ENCODE peak calls at places on chromosomes 13 and 19, in four cellular contexts. C, B, T and Z are unnamed samples.

GRCh38 chr19:38709671-38710415 is 34.4 kb downstream of the CAPN12 start:
- DNase-seq in T (no peak), B (no peak), C (no peak), Z (no peak)

GRCh38 chr13:74839656-74840055 is 642.3 kb downstream of the TBC1D4 start:
- DNase-seq in T (peak), C (no peak), B (no peak), Z (no peak)

GRCh38 chr13:21344662-21345176 is 114.4 kb downstream of the ZDHHC20 start:
- DNase-seq in B (no peak), C (no peak), T (no peak), Z (no peak)

GRCh38 chr13:60753641-60754040 is 356.6 kb downstream of the TDRD3 start:
- DNase-seq in B (no peak), C (no peak), T (no peak), Z (no peak)

GRCh38 chr13:111850458-111850857 is 216.5 kb upstream of the SOX1 start:
- DNase-seq in T (no peak), B (no peak), C (no peak), Z (no peak)

GRCh38 chr19:15286688-15287355 is 45.5 kb downstream of the BRD4 start:
- DNase-seq in C (no peak), B (no peak), T (no peak), Z (no peak)

GRCh38 chr19:58033741-58034475 is at the start of gene ZSCAN1:
- DNase-seq in C (peak), T (peak), B (peak), Z (peak)

GRCh38 chr13:114017028-114017630 is 43.3 kb upstream of the C13orf46 start:
- DNase-seq in B (peak), C (no peak), T (no peak), Z (no peak)

GRCh38 chr13:67341406-67341805 is 111.3 kb upstream of the PCDH9 start:
- DNase-seq in C (no peak), B (no peak), T (peak), Z (no peak)

GRCh38 chr19:18735324-18735723 is 51.8 kb downstream of the CRTC1 start:
- DNase-seq in T (no peak), B (no peak), C (no peak), Z (no peak)

GRCh38 chr13:40383132-40383531 is 283.3 kb downstream of the FOXO1 start:
- DNase-seq in B (no peak), C (no peak), T (no peak), Z (no peak)

GRCh38 chr19:49506575-49507105 is 5.8 kb upstream of the FCGRT start:
- DNase-seq in T (peak), B (no peak), C (no peak), Z (peak)

GRCh38 chr13:99378985-99379734 is 72.0 kb upstream of the GPR183 start:
- DNase-seq in C (no peak), T (no peak), B (no peak), Z (no peak)

GRCh38 chr19:15926484-15926883 is 7.8 kb downstream of the CYP4F11 start:
- DNase-seq in C (no peak), B (no peak), T (no peak), Z (no peak)

GRCh38 chr13:49112782-49113525 is 107.2 kb upstream of the MLNR start:
- DNase-seq in T (no peak), C (no peak), B (no peak), Z (no peak)

GRCh38 chr13:113029487-113030258 is 60.7 kb downstream of the MCF2L start:
- DNase-seq in T (no peak), B (peak), C (no peak), Z (peak)

GRCh38 chr19:35347171-35347929 is at the start of gene FFAR1:
- DNase-seq in B (no peak), C (no peak), T (no peak), Z (no peak)

GRCh38 chr13:114065141-114065925 is 67.1 kb downstream of the RASA3 start:
- DNase-seq in C (peak), T (peak), B (peak), Z (peak)

GRCh38 chr13:50085063-50085462 is 69.8 kb downstream of the KCNRG start:
- DNase-seq in T (peak), C (no peak), B (no peak), Z (peak)

GRCh38 chr13:75871059-75871458 is 234.9 kb downstream of the LMO7 start:
- DNase-seq in T (no peak), B (no peak), C (no peak), Z (no peak)

GRCh38 chr13:75452564-75452963 is 29.4 kb downstream of the TBC1D4 start:
- DNase-seq in B (no peak), T (peak), C (no peak), Z (no peak)

GRCh38 chr13:87999791-88000190 is 328.6 kb downstream of the SLITRK5 start:
- DNase-seq in C (no peak), T (no peak), B (no peak), Z (no peak)

GRCh38 chr13:43516401-43516826 is 270.4 kb downstream of the ENOX1 start:
- DNase-seq in C (peak), B (no peak), T (no peak), Z (no peak)

GRCh38 chr19:7533925-7534480 is 1.5 kb upstream of the PNPLA6 start:
- DNase-seq in B (peak), C (peak), T (peak), Z (peak)

GRCh38 chr13:65461590-65461989 is 1768.5 kb downstream of the PCDH9 start:
- DNase-seq in T (no peak), C (no peak), B (no peak), Z (peak)

GRCh38 chr13:26708007-26708297 is 52.6 kb downstream of the GPR12 start:
- DNase-seq in T (no peak), B (no peak), C (no peak), Z (no peak)
- TF ChIP-seq CTCF in T (no peak), B (no peak), C (no peak), Z (no peak)

GRCh38 chr13:51729853-51730553 is 74.0 kb downstream of the DHRS12 start:
- DNase-seq in B (no peak), C (no peak), T (peak), Z (no peak)

GRCh38 chr13:51733656-51734334 is 70.2 kb downstream of the DHRS12 start:
- DNase-seq in T (peak), B (no peak), C (no peak), Z (no peak)

GRCh38 chr13:51728972-51729371 is 75.0 kb downstream of the DHRS12 start:
- DNase-seq in T (peak), C (peak), B (no peak), Z (no peak)

GRCh38 chr13:51730927-51731326 is 73.0 kb downstream of the DHRS12 start:
- DNase-seq in C (no peak), T (no peak), B (no peak), Z (no peak)

GRCh38 chr13:51731759-51732158 is 72.2 kb downstream of the DHRS12 start:
- DNase-seq in C (no peak), B (no peak), T (no peak), Z (no peak)
- TF ChIP-seq CTCF in C (peak), B (peak), T (no peak), Z (no peak)

DNA sequence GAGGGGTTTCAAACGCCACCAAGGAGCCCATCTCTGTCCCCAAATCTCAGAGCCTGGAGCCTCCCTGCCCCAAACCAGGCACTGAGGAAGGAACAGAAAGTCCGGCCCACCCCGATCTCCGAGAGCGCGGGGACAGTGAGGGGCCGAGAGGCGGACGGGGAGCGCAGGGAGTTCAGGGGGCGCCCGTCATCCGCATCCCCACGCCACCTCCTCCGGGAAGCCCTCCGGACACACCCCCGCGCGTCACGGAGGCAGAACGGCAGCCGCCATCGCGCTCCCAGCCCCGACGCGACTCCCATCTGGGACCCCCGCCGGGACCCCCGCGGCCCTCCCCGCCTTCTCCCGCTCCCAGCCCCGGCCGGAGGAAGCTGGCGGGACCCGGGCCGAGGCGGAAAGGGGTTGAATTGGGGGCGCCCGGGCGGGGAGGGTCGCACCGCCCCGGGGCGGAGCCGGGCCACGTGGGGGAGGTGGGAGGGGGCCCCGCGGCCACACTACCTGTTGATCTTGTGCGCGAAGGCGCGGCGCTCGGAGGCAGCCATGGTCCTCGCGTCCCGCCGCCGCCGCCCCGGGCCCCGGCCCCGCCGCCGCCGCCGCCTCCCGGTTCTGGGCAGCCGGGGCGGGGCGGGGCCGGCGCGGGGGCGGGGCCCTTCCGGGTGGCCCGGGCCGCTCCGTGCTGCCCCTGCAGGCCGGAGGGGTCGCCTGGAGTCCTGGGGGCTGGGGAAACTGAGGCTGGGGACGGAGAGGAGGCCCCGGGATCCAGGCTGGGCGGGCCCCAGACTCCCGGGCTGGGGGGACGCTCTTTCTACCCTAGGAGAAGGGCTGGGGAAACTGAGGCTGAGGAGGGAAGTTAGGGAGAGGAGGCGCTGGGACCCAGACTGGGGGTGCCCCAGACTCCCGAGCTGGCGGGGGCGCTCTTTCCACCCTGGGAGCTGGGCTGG is at the start of gene DOCK6:
- DNase-seq in C (no peak), B (peak), T (no peak), Z (peak)
- TF ChIP-seq CTCF in C (peak), B (peak), T (peak), Z (no peak)

GRCh38 chr13:32229443-32229842 is 85.7 kb downstream of the ZAR1L start:
- DNase-seq in B (no peak), T (no peak), C (no peak), Z (no peak)

GRCh38 chr13:32224916-32225315 is 90.2 kb downstream of the ZAR1L start:
- DNase-seq in T (no peak), B (no peak), C (no peak), Z (no peak)

GRCh38 chr13:32225494-32225931 is 89.7 kb downstream of the ZAR1L start:
- DNase-seq in C (peak), T (no peak), B (no peak), Z (no peak)

GRCh38 chr13:32232263-32232662 is 82.9 kb downstream of the ZAR1L start:
- DNase-seq in T (no peak), B (no peak), C (no peak), Z (no peak)

DNA sequence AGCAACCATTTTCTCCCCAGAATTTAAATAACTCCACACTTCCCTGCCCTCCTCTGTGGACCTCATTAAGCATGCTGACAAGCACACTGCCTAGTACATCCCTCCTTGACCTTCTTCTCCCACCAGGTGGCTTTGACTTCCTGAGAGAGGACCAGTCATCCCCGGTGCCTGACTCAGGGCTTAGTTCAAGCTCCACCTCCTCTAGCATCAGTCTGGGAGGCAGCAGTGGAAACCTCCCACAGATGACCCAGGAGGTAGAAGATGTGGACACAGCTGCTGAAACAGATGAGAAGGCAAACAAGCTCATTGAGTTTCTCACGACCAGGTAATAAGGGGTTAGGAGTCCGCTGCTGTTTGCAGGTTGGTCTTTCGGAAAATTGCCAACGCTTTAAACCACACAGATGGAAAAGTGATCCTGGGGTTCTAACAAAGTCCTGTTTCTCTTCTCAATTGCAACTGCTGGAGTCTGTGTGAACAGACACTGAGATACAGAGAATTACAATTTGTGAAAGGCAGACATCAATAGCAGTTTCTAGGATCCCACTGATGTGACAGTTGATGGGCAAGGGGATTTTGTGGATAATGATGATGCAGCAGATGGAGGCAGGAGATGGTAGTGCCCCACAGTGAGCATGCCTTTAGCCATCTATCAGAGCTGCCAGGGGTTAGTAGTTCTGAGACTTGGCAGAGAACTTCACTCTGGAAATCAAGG is 86.7 kb downstream of the ZAR1L start:
- DNase-seq in B (no peak), T (peak), C (no peak), Z (no peak)
- TF ChIP-seq CTCF in B (no peak), T (no peak), C (no peak), Z (no peak)

DNA sequence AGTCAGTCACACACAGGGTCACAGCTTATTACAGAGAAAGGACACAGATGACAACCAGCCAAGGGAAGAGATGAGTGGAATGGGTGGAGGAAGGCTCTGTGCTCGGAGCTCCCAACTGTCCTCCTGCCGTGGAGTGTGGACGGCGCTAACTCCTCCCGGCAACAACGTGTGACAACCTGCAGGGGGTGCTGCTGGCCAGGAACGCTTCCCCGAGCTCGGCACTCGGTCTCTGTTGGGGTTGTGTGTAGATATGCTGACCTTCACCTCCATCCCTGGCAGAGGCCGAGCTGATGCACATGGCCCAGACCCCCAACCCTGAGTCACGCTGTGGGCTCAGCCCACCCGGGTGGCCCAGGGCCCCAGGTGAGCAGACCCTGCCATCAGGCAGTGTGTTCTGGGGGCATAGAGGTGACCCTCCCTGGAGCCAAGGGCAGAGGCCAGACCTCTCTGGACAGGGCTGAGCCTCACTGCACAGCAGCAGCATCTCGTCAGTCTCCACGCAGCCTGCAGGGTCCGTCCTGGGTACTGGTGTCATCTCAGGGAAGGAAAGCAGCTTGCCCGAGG is 14.1 kb downstream of the ZNF444 start:
- DNase-seq in T (no peak), B (peak), C (no peak), Z (peak)
- TF ChIP-seq CTCF in T (peak), B (peak), C (no peak), Z (no peak)

DNA sequence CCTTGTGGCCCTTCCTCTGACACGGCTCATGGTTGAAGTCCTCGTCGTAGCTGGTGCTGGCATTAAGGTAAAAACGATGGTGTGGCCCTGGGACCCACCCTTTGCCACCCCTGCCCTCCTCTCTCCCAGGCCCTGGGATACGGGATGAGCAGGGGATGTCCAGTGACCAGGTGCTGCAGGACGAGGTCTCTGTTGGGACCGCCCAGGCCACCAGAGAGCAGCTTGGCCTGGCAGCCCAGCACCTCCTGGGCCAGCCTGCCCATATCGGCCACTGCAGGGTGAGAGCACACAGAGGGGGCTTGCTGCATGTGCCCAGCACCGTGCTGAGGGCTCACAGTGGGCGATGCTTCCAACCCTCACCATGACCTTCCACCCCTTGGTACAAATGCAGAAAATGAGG is 6.4 kb downstream of the ACTMAP start:
- DNase-seq in C (no peak), B (no peak), T (no peak), Z (no peak)
- TF ChIP-seq CTCF in C (no peak), B (no peak), T (no peak), Z (no peak)

GRCh38 chr19:46372901-46373572 is 26.1 kb downstream of the PPP5C start:
- DNase-seq in B (no peak), T (no peak), C (no peak), Z (no peak)
- TF ChIP-seq CTCF in B (peak), T (peak), C (peak), Z (no peak)

GRCh38 chr13:37806666-37807065 is 62.9 kb downstream of the TRPC4 start:
- DNase-seq in T (peak), B (no peak), C (no peak), Z (peak)
- TF ChIP-seq CTCF in T (no peak), B (no peak), C (no peak), Z (no peak)

DNA sequence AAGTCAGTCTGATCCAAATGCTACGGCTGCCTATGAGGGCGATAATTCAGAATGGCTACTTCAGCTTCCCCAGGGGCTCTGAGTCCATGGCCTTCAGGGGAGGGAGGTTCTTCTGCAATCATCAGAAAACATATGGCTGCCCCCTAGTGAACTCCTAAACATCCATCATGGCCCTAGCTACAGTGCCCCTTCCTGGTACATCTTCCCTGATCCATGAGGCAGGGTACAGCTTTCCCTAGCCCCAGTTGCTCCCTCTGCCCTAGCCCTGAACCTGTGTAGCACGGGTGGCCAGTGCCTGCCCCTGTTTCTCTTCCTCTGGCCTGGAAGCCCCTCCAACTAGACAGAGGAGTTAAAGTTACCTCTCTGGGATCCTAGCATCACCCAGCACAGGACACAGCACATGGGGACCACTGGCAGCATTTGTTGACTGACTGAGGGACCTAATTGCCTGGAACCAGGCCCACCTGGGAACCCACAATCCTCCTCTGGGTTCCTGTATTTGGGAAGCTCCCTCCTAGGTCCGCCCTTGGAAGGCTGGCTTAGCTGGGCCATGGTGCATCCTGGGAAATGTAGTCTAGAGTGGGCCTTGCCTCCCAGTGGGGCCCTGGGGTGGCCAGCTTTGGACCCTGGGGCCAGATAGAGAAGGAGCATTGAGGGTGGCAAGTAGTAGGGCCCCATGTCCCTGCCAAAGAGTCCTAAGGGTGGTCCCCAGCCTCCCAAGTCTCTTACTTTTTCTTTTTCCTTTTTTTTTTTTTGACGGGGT is 17.7 kb upstream of the SEMA6B start:
- DNase-seq in C (no peak), T (no peak), B (no peak), Z (no peak)
- TF ChIP-seq CTCF in C (no peak), T (no peak), B (no peak), Z (no peak)

GRCh38 chr19:45745606-45746005 is 12.4 kb downstream of the MEIOSIN start:
- DNase-seq in C (no peak), B (no peak), T (no peak), Z (no peak)

GRCh38 chr19:45742969-45743368 is 9.7 kb downstream of the MEIOSIN start:
- DNase-seq in C (no peak), B (no peak), T (no peak), Z (no peak)

GRCh38 chr19:45739498-45740439 is 6.5 kb downstream of the MEIOSIN start:
- DNase-seq in C (no peak), T (no peak), B (no peak), Z (no peak)
- TF ChIP-seq CTCF in C (no peak), T (no peak), B (no peak), Z (no peak)